ENCODE peak calls at places on chromosome 4, in six cellular contexts. X is tibial nerve; N is activated naive CD8-positive, alpha-beta T cell treated with anti-CD3 and anti-CD28 coated beads, Interleukin-2, amount 50 U/mL, for 24 hours; J is T-helper 2 cell; T is skeletal muscle cell; Q is NCI-H1105. V is an unnamed sample.
A peak's percentile ranks its signal among the peaks of the same experiment; 100 is the strongest.

GRCh38 chr4:98779021-98779420 is 120.6 kb upstream of the TSPAN5 start:
- DNase-seq in Q (no peak), J (no peak), N (no peak), T (no peak), X (no peak), V (no peak)

GRCh38 chr4:75895744-75896314 is 6.4 kb downstream of the PPEF2 start:
- DNase-seq in Q (no peak), X (no peak), N (no peak), T (no peak), J (peak; percentile 46), V (no peak)

GRCh38 chr4:8136529-8136928 is 22.1 kb downstream of the ABLIM2 start:
- DNase-seq in Q (no peak), X (no peak), T (no peak), N (no peak), J (no peak), V (no peak)

GRCh38 chr4:122378711-122379110 is at the start of gene ADAD1:
- DNase-seq in J (no peak), N (no peak), T (no peak), Q (no peak), X (no peak), V (no peak)

GRCh38 chr4:167233523-167234387 is 539 bp downstream of the SPOCK3 start:
- DNase-seq in T (no peak), N (peak; percentile 11), J (peak; percentile 57), Q (no peak), X (no peak), V (no peak)

GRCh38 chr4:105058177-105058812 is 88.4 kb upstream of the TET2 start:
- DNase-seq in X (no peak), T (peak; percentile 35), N (no peak), Q (no peak), J (peak; percentile 79), V (no peak)

GRCh38 chr4:81913427-81913878 is 441.7 kb upstream of the RASGEF1B start:
- DNase-seq in N (peak; percentile 60), X (no peak), J (peak; percentile 60), T (peak; percentile 1), Q (no peak), V (no peak)

GRCh38 chr4:105895324-105895608 is at the start of gene NPNT:
- DNase-seq in X (no peak), Q (peak; percentile 34), T (no peak), J (peak; percentile 7), N (no peak), V (no peak)

GRCh38 chr4:665381-665750 is 8.7 kb downstream of the ATP5ME start:
- DNase-seq in N (no peak), Q (no peak), X (no peak), J (no peak), T (no peak), V (no peak)

GRCh38 chr4:52640808-52641595 is 18.1 kb downstream of the USP46 start:
- DNase-seq in X (no peak), J (no peak), T (no peak), N (no peak), Q (no peak), V (no peak)

GRCh38 chr4:47462799-47463234 is 685 bp downstream of the COMMD8 start:
- DNase-seq in J (peak; percentile 37), T (no peak), Q (peak; percentile 16), N (no peak), X (no peak), V (no peak)

GRCh38 chr4:1047106-1047975 is 35.9 kb downstream of the FGFRL1 start:
- DNase-seq in J (no peak), Q (no peak), X (no peak), N (no peak), T (no peak), V (no peak)

GRCh38 chr4:10015140-10015753 is 6.0 kb downstream of the SLC2A9 start:
- DNase-seq in X (peak; percentile 43), N (peak; percentile 46), T (no peak), J (peak; percentile 58), Q (peak; percentile 35), V (no peak)

GRCh38 chr4:117637347-117637746 is 396.9 kb upstream of the NDST3 start:
- DNase-seq in J (no peak), Q (no peak), X (no peak), T (no peak), N (no peak), V (no peak)

GRCh38 chr4:160038560-160038959 is 935.7 kb downstream of the RAPGEF2 start:
- DNase-seq in Q (no peak), X (no peak), J (no peak), T (no peak), N (no peak), V (no peak)

GRCh38 chr4:55851885-55852284 is 1.6 kb upstream of the EXOC1 start:
- DNase-seq in T (no peak), J (peak; percentile 30), Q (no peak), X (no peak), N (no peak), V (no peak)

GRCh38 chr4:161208564-161208963 is 955.2 kb downstream of the FSTL5 start:
- DNase-seq in J (no peak), Q (peak; percentile 58), X (no peak), N (no peak), T (no peak), V (no peak)

GRCh38 chr4:150679767-150680088 is 97.8 kb downstream of the MAB21L2 start:
- DNase-seq in J (no peak), N (no peak), X (no peak), T (no peak), Q (no peak), V (no peak)

GRCh38 chr4:71697031-71697430 is 86.8 kb downstream of the GC start:
- DNase-seq in T (peak; percentile 13), J (no peak), N (no peak), X (no peak), Q (no peak), V (no peak)

GRCh38 chr4:83255584-83255983 is 29.0 kb downstream of the COQ2 start:
- DNase-seq in Q (no peak), X (no peak), J (no peak), T (peak; percentile 66), N (no peak), V (no peak)

GRCh38 chr4:98780111-98780549 is 121.7 kb upstream of the TSPAN5 start:
- DNase-seq in T (no peak), N (no peak), J (no peak), X (no peak), Q (no peak), V (no peak)

GRCh38 chr4:129641179-129641578 is 545.2 kb downstream of the C4orf33 start:
- DNase-seq in Q (no peak), X (peak; percentile 86), N (peak; percentile 40), T (peak; percentile 7), J (peak; percentile 28), V (no peak)

GRCh38 chr4:106529348-106530033 is 160.9 kb upstream of the GIMD1 start:
- DNase-seq in X (no peak), J (no peak), N (no peak), T (no peak), Q (no peak), V (no peak)

GRCh38 chr4:55303818-55304217 is 42.2 kb upstream of the SRD5A3 start:
- DNase-seq in Q (no peak), X (no peak), T (no peak), N (no peak), J (no peak), V (no peak)

GRCh38 chr4:150078996-150079581 is 844 bp downstream of the DCLK2 start:
- DNase-seq in N (peak; percentile 8), Q (peak; percentile 20), T (no peak), J (peak; percentile 47), X (peak; percentile 10), V (no peak)

GRCh38 chr4:24209891-24210290 is 320.0 kb upstream of the PPARGC1A start:
- DNase-seq in T (no peak), J (no peak), X (no peak), Q (no peak), N (no peak), V (no peak)

GRCh38 chr4:128501239-128501638 is 213.6 kb upstream of the PGRMC2 start:
- DNase-seq in J (no peak), T (no peak), Q (no peak), N (no peak), X (no peak), V (no peak)

GRCh38 chr4:81442479-81443085 is 29.1 kb downstream of the RASGEF1B start:
- DNase-seq in X (no peak), J (no peak), Q (no peak), N (no peak), T (no peak), V (no peak)

GRCh38 chr4:121484633-121485032 is 103.8 kb upstream of the QRFPR start:
- DNase-seq in J (peak; percentile 48), T (peak; percentile 27), X (peak; percentile 7), N (no peak), Q (no peak), V (no peak)

GRCh38 chr4:183561905-183562304 is 57.0 kb downstream of the ING2 start:
- DNase-seq in J (no peak), X (no peak), Q (no peak), T (no peak), N (no peak), V (no peak)

GRCh38 chr4:15742637-15743036 is 35.5 kb upstream of the CD38 start:
- DNase-seq in N (no peak), X (no peak), J (no peak), T (no peak), Q (no peak), V (no peak)

GRCh38 chr4:124526321-124526720 is 186.2 kb downstream of the ANKRD50 start:
- DNase-seq in J (no peak), T (no peak), N (no peak), X (no peak), Q (no peak), V (no peak)

GRCh38 chr4:61294001-61294400 is 93.9 kb downstream of the ADGRL3 start:
- DNase-seq in X (no peak), N (no peak), T (no peak), Q (no peak), J (no peak), V (no peak)

GRCh38 chr4:143424276-143424675 is 87.6 kb downstream of the GAB1 start:
- DNase-seq in Q (no peak), X (no peak), T (no peak), N (no peak), J (no peak), V (no peak)

GRCh38 chr4:155271557-155271956 is 63.1 kb downstream of the NPY2R start:
- DNase-seq in T (no peak), X (no peak), J (no peak), Q (no peak), N (no peak), V (no peak)

GRCh38 chr4:115514675-115515074 is 401.3 kb upstream of the NDST4 start:
- DNase-seq in J (no peak), Q (no peak), N (no peak), X (no peak), T (no peak), V (no peak)

GRCh38 chr4:113666386-113667114 is 95.0 kb downstream of the CAMK2D start:
- DNase-seq in Q (no peak), J (no peak), N (no peak), X (no peak), T (no peak), V (no peak)

V was measured in T-helper 17 cell.